ENCODE peak calls at places on chromosomes 12 and 14, in ten cellular contexts. K is left cardiac atrium; E is BJ; Z is astrocyte of the cerebellum; G is stimulated activated CD4-positive, alpha-beta T cell treated with anti-CD3 and anti-CD28 coated beads, Interleukin-12 subunit alpha, Interleukin-12 subunit beta, amount 100 ng/mL, for 48 hours; F is left lung; C is SW480; D is neural crest cell; X is hippocampal formation; M is occipital lobe. T is an unnamed sample.

GRCh38 chr14:31461545-31461944 is 4.2 kb upstream of the DTD2 start:
- DNase-seq in K (no peak), E (no peak), Z (no peak), G (no peak), F (no peak), C (no peak), D (no peak), X (no peak), M (no peak), T (no peak)

GRCh38 chr12:57755194-57755453 is 221 bp downstream of the MARCHF9 start:
- DNase-seq in K (no peak), E (no peak), Z (no peak), G (no peak), F (no peak), C (no peak), D (no peak), X (no peak), M (no peak), T (no peak)

GRCh38 chr12:78421011-78421410 is 443.6 kb upstream of the SYT1 start:
- DNase-seq in K (no peak), E (peak), Z (peak), G (no peak), F (no peak), C (no peak), D (no peak), X (no peak), M (no peak), T (no peak)

GRCh38 chr14:63677891-63678379 is 36.3 kb upstream of the WDR89 start:
- DNase-seq in K (no peak), E (peak), Z (peak), G (no peak), F (no peak), C (no peak), D (no peak), X (no peak), M (no peak), T (no peak)

GRCh38 chr12:108495823-108496579 is 19.1 kb upstream of the FICD start:
- DNase-seq in K (no peak), E (no peak), Z (no peak), G (no peak), F (no peak), C (no peak), D (no peak), X (no peak), M (no peak), T (no peak)

GRCh38 chr12:6200266-6201198 is at the start of gene CD9:
- DNase-seq in K (peak), E (no peak), Z (no peak), G (no peak), F (peak), C (peak), D (no peak), X (no peak), M (no peak), T (peak)

GRCh38 chr14:87115234-87115633 is 877.7 kb downstream of the GALC start:
- DNase-seq in K (no peak), E (no peak), Z (no peak), G (no peak), F (no peak), C (no peak), D (no peak), X (no peak), M (no peak), T (no peak)

GRCh38 chr14:28308727-28309126 is 457.9 kb upstream of the FOXG1 start:
- DNase-seq in K (no peak), E (no peak), Z (peak), G (no peak), F (no peak), C (no peak), D (no peak), X (no peak), M (no peak), T (no peak)

GRCh38 chr14:64765740-64766302 is 61.6 kb downstream of the PLEKHG3 start:
- DNase-seq in K (no peak), E (no peak), Z (no peak), G (no peak), F (peak), C (no peak), D (no peak), X (no peak), M (no peak), T (no peak)

GRCh38 chr14:99724196-99724891 is 40.2 kb downstream of the CYP46A1 start:
- DNase-seq in K (no peak), E (no peak), Z (no peak), G (no peak), F (no peak), C (no peak), D (no peak), X (no peak), M (no peak), T (no peak)

GRCh38 chr12:38384816-38385491 is 68.4 kb downstream of the ALG10B start:
- DNase-seq in K (no peak), E (no peak), Z (no peak), G (no peak), F (no peak), C (peak), D (no peak), X (no peak), M (no peak), T (peak)

T was measured in endodermal cell.